ENCODE peak calls at places on chromosomes 7 and 10, in four cellular contexts. Y is activated B cell treated with CpG ODN at 0.5 μM for 24 hours, F is foreskin fibroblast, P is osteoblast. D is an unnamed sample.

GRCh38 chr7:151429555-151430331 is 10.2 kb downstream of the CRYGN start:
- DNase-seq in Y (no peak), F (no peak), P (peak; percentile 86), D (no peak)

GRCh38 chr10:130230611-130231010 is 94.4 kb downstream of the GLRX3 start:
- DNase-seq in Y (no peak), F (no peak), P (no peak), D (no peak)

GRCh38 chr10:63673246-63673645 is 152.0 kb downstream of the REEP3 start:
- DNase-seq in Y (no peak), F (no peak), P (no peak), D (no peak)

GRCh38 chr7:16814987-16815386 is 10.2 kb upstream of the AGR2 start:
- DNase-seq in Y (no peak), F (no peak), P (no peak), D (no peak)

GRCh38 chr10:117096559-117097201 is 41.4 kb downstream of the VAX1 start:
- DNase-seq in Y (no peak), F (no peak), P (no peak), D (no peak)

GRCh38 chr7:84536256-84536870 is 341.8 kb upstream of the SEMA3A start:
- DNase-seq in Y (no peak), F (no peak), P (no peak), D (no peak)

GRCh38 chr7:102891693-102892261 is 21.0 kb upstream of the LRRC17 start:
- DNase-seq in Y (no peak), F (peak; percentile 91), P (peak; percentile 83), D (peak; percentile 61)

GRCh38 chr10:47260505-47261111 is 39.4 kb upstream of the GDF10 start:
- DNase-seq in Y (no peak), F (no peak), P (no peak), D (no peak)

GRCh38 chr10:91708174-91708861 is 75.4 kb upstream of the PPP1R3C start:
- DNase-seq in Y (no peak), F (no peak), P (peak; percentile 37), D (no peak)

GRCh38 chr7:26397786-26398435 is 106.2 kb downstream of the SNX10 start:
- DNase-seq in Y (no peak), F (peak; percentile 21), P (peak; percentile 87), D (no peak)

GRCh38 chr10:70783056-70783684 is 2.0 kb downstream of the TBATA start:
- DNase-seq in Y (no peak), F (no peak), P (no peak), D (no peak)

GRCh38 chr7:100221767-100222444 is 2.2 kb downstream of the PVRIG start:
- DNase-seq in Y (no peak), F (no peak), P (no peak), D (no peak)

GRCh38 chr10:44958196-44958896 is 1.3 kb upstream of the RASSF4 start:
- DNase-seq in Y (no peak), F (peak; percentile 58), P (peak; percentile 93), D (no peak)

GRCh38 chr10:45106257-45106856 is 105.6 kb downstream of the ZNF22 start:
- DNase-seq in Y (no peak), F (no peak), P (no peak), D (no peak)

GRCh38 chr7:103073989-103074518 is 542 bp downstream of the FBXL13 start:
- DNase-seq in Y (no peak), F (no peak), P (peak; percentile 74), D (no peak)

GRCh38 chr7:73774923-73775322 is 4.9 kb upstream of the CLDN3 start:
- DNase-seq in Y (no peak), F (peak; percentile 34), P (no peak), D (no peak)

GRCh38 chr10:72515455-72515854 is 110.4 kb downstream of the MICU1 start:
- DNase-seq in Y (no peak), F (no peak), P (no peak), D (no peak)

GRCh38 chr10:69574571-69574978 is 1.4 kb upstream of the NEUROG3 start:
- DNase-seq in Y (no peak), F (no peak), P (no peak), D (no peak)

GRCh38 chr10:110609592-110609991 is 34.5 kb upstream of the RBM20 start:
- DNase-seq in Y (no peak), F (peak; percentile 33), P (no peak), D (no peak)

GRCh38 chr7:7098280-7098818 is 84.0 kb upstream of the C1GALT1 start:
- DNase-seq in Y (no peak), F (no peak), P (no peak), D (no peak)

GRCh38 chr7:137951700-137952099 is 50.2 kb downstream of the CREB3L2 start:
- DNase-seq in Y (no peak), F (no peak), P (no peak), D (no peak)
- TF ChIP-seq CTCF in Y (no peak), F (no peak), P (no peak), D (no peak)

GRCh38 chr10:119161680-119162079 is 3.8 kb downstream of the SFXN4 start:
- DNase-seq in Y (no peak), F (peak; percentile 22), P (no peak), D (no peak)
- TF ChIP-seq CTCF in Y (no peak), F (no peak), P (no peak), D (peak; percentile 51)

DNA sequence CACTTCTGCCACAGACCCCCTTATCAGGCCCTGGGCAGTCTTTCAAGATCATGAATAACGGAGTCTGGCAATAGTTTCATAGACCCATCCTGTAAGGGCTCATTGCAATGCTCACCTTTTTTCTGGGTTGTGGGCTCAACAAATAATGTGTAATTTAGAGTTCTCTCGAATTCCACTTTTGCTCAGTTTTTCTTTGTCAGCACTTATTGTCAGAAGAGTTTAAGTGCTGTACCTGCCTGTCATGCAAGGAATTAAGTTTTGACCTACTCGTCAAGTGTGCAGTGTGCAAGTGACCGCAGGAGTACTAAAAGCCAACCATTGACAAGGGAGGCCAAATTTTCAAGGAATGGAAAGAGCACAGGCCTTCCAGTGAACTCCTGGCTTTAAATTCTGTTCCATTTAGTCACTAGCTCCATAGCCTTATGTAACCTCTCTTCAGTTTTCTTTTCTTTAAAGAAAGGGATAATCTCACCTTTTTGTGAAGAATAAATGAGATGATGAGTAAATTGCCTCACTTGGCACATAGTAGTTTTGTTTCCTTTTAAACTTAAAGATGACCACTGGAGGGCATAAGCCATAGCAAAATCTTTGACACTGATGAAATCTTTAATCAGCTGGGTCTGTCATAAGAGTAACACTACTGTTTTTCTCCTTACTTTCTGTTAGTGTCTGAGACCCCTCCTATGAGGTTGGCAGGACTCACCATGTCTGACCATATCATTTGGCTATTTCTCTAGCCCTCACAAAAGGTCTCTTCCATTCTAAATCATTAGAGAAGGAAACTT is 313.3 kb downstream of the TYW1 start:
- DNase-seq in Y (no peak), F (peak; percentile 3), P (no peak), D (no peak)
- TF ChIP-seq CTCF in Y (no peak), F (no peak), P (peak; percentile 5), D (no peak)

GRCh38 chr7:87330316-87330715 is 15.1 kb upstream of the CROT start:
- DNase-seq in Y (no peak), F (no peak), P (no peak), D (no peak)

GRCh38 chr7:87331687-87332256 is 13.7 kb upstream of the CROT start:
- DNase-seq in Y (no peak), F (no peak), P (no peak), D (no peak)

GRCh38 chr7:87330942-87331341 is 14.5 kb upstream of the CROT start:
- DNase-seq in Y (no peak), F (no peak), P (no peak), D (no peak)

GRCh38 chr7:87328281-87328680 is 17.2 kb upstream of the CROT start:
- DNase-seq in Y (no peak), F (peak; percentile 40), P (no peak), D (no peak)

GRCh38 chr7:87325576-87326370 is 19.7 kb upstream of the CROT start:
- DNase-seq in Y (no peak), F (no peak), P (no peak), D (no peak)
- TF ChIP-seq CTCF in Y (no peak), F (no peak), P (peak; percentile 12), D (no peak)

GRCh38 chr7:31735991-31736982 is 49.3 kb downstream of the PPP1R17 start:
- DNase-seq in Y (no peak), F (peak; percentile 58), P (peak; percentile 41), D (peak; percentile 11)
- TF ChIP-seq CTCF in Y (no peak), F (peak; percentile 90), P (peak; percentile 89), D (peak; percentile 82)

DNA sequence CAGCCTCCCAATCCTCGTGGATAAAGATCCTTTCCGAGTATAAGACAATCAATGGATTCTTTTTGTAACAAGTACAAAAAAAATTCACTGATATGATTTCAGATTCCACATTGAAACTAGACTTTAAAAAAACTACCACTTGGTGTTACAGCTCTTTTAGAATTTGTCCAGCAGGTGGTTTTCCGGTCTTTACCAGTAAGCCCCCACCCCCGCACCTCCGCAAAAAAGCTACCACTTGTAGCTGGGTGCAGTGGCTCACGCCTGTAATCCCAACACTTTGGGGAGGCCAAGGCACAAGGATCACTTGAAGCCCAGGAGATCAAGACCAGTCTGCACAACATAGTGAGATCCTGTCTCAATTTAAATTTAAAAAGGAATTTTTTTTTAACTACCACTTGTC is 19.8 kb downstream of the IGF2BP3 start:
- DNase-seq in Y (no peak), F (no peak), P (no peak), D (no peak)
- TF ChIP-seq CTCF in Y (no peak), F (no peak), P (no peak), D (no peak)

GRCh38 chr10:96718304-96718990 is 1.9 kb downstream of the PIK3AP1 start:
- DNase-seq in Y (no peak), F (no peak), P (no peak), D (no peak)

GRCh38 chr10:96721207-96721572 is 876 bp upstream of the PIK3AP1 start:
- DNase-seq in Y (no peak), F (no peak), P (no peak), D (no peak)

GRCh38 chr10:96720422-96721206 is at the start of gene PIK3AP1:
- DNase-seq in Y (peak; percentile 81), F (peak; percentile 23), P (peak; percentile 84), D (no peak)

GRCh38 chr10:96719850-96720421 is 378 bp downstream of the PIK3AP1 start:
- DNase-seq in Y (peak; percentile 79), F (peak; percentile 10), P (peak; percentile 77), D (no peak)

GRCh38 chr10:96719205-96719604 is 1.1 kb downstream of the PIK3AP1 start:
- DNase-seq in Y (no peak), F (no peak), P (no peak), D (no peak)
- TF ChIP-seq CTCF in Y (no peak), F (no peak), P (no peak), D (no peak)

DNA sequence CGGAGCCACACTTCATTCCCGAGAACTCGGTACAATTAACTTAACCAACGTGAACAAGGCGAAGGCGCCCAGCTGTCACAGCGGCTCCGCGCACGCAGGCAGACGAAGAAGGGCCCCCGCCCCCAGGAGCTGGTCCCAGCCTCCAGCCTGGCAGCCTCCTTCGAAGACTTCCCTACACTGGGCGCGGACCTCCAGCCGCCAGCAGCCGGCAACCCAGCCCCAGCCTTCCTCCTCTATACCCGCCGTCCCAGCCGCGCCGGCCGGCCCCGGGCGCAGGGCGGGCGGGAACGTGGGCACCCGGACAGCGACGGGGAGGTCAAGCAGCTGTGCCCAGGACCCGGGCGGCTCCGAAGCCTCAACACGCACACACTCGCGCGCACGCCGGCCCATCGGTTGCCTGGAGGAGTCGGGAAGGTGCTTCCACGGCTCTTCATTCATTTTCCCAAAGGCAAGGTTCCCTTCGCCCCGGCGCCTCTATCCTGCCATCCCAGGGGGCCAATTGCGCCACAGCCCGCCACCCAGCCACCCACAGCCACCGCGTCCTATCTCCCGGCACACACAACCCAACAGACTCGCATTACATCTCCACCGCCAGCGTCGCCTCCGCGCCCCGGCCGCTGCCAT is 1.6 kb downstream of the CHST15 start:
- DNase-seq in Y (peak; percentile 40), F (peak; percentile 49), P (peak; percentile 88), D (no peak)
- TF ChIP-seq CTCF in Y (no peak), F (no peak), P (no peak), D (no peak)

GRCh38 chr7:21497072-21497471 is 45.8 kb upstream of the DNAH11 start:
- DNase-seq in Y (no peak), F (peak; percentile 37), P (no peak), D (no peak)
- TF ChIP-seq CTCF in Y (no peak), F (peak; percentile 38), P (peak; percentile 52), D (peak; percentile 51)

D was measured in AG04450.